ENCODE peak calls at places on chromosome 10, in six cellular contexts. One of them, this sample, is unnamed.

GRCh38 chr10:88515235-88515634 is 67.9 kb downstream of the RNLS start:
- DNase-seq in trophoblast cell: no peak
- DNase-seq in IMR-90: peak; percentile 61
- DNase-seq in mesendoderm: no peak
- DNase-seq in H1: no peak
- DNase-seq in mesenchymal stem cell: no peak
- DNase-seq in this sample: no peak

GRCh38 chr10:17586741-17587720 is 30.1 kb downstream of the HACD1 start:
- DNase-seq in IMR-90: peak; percentile 43
- DNase-seq in mesendoderm: peak; percentile 27
- DNase-seq in mesenchymal stem cell: no peak
- DNase-seq in trophoblast cell: peak; percentile 40
- DNase-seq in H1: no peak
- DNase-seq in this sample: no peak

GRCh38 chr10:91206427-91206826 is 14.0 kb upstream of the PCGF5 start:
- DNase-seq in mesenchymal stem cell: no peak
- DNase-seq in H1: no peak
- DNase-seq in mesendoderm: peak; percentile 45
- DNase-seq in IMR-90: no peak
- DNase-seq in trophoblast cell: no peak
- DNase-seq in this sample: no peak

GRCh38 chr10:113716109-113717010 is 35.1 kb upstream of the PLEKHS1 start:
- DNase-seq in mesenchymal stem cell: no peak
- DNase-seq in H1: no peak
- DNase-seq in IMR-90: no peak
- DNase-seq in trophoblast cell: no peak
- DNase-seq in mesendoderm: no peak
- DNase-seq in this sample: no peak

GRCh38 chr10:35585903-35586535 is 19.1 kb upstream of the GJD4 start:
- DNase-seq in mesenchymal stem cell: no peak
- DNase-seq in trophoblast cell: no peak
- DNase-seq in mesendoderm: no peak
- DNase-seq in H1: no peak
- DNase-seq in IMR-90: no peak
- DNase-seq in this sample: no peak

GRCh38 chr10:26555719-26556368 is 117.7 kb downstream of the APBB1IP start:
- DNase-seq in IMR-90: no peak
- DNase-seq in mesenchymal stem cell: no peak
- DNase-seq in mesendoderm: no peak
- DNase-seq in H1: no peak
- DNase-seq in trophoblast cell: peak; percentile 50
- DNase-seq in this sample: no peak

GRCh38 chr10:34956756-34957155 is 133.4 kb downstream of the CUL2 start:
- DNase-seq in H1: no peak
- DNase-seq in mesenchymal stem cell: no peak
- DNase-seq in IMR-90: no peak
- DNase-seq in trophoblast cell: no peak
- DNase-seq in mesendoderm: no peak
- DNase-seq in this sample: no peak

GRCh38 chr10:94279835-94280709 is 82.7 kb downstream of the NOC3L start:
- DNase-seq in mesendoderm: peak; percentile 80
- DNase-seq in mesenchymal stem cell: peak; percentile 59
- DNase-seq in H1: peak; percentile 62
- DNase-seq in trophoblast cell: peak; percentile 40
- DNase-seq in IMR-90: peak; percentile 29
- DNase-seq in this sample: peak; percentile 66

GRCh38 chr10:71284544-71285179 is 34.4 kb upstream of the SLC29A3 start:
- DNase-seq in IMR-90: no peak
- DNase-seq in H1: no peak
- DNase-seq in mesenchymal stem cell: no peak
- DNase-seq in mesendoderm: no peak
- DNase-seq in trophoblast cell: no peak
- DNase-seq in this sample: no peak

GRCh38 chr10:24716295-24716694 is 7.4 kb downstream of the ARHGAP21 start:
- DNase-seq in H1: no peak
- DNase-seq in mesendoderm: no peak
- DNase-seq in mesenchymal stem cell: no peak
- DNase-seq in trophoblast cell: no peak
- DNase-seq in IMR-90: no peak
- DNase-seq in this sample: no peak

GRCh38 chr10:99814143-99814542 is 31.7 kb downstream of the ABCC2 start:
- DNase-seq in trophoblast cell: no peak
- DNase-seq in H1: no peak
- DNase-seq in mesenchymal stem cell: no peak
- DNase-seq in IMR-90: no peak
- DNase-seq in mesendoderm: no peak
- DNase-seq in this sample: no peak

GRCh38 chr10:12483996-12484944 is 134.9 kb downstream of the CAMK1D start:
- DNase-seq in IMR-90: no peak
- DNase-seq in H1: no peak
- DNase-seq in mesendoderm: no peak
- DNase-seq in trophoblast cell: no peak
- DNase-seq in mesenchymal stem cell: no peak
- DNase-seq in this sample: no peak

GRCh38 chr10:71971769-71972555 is 7.8 kb downstream of the CHST3 start:
- DNase-seq in mesenchymal stem cell: no peak
- DNase-seq in mesendoderm: no peak
- DNase-seq in trophoblast cell: no peak
- DNase-seq in IMR-90: no peak
- DNase-seq in H1: no peak
- DNase-seq in this sample: no peak

GRCh38 chr10:122786269-122786668 is 59.4 kb downstream of the CUZD1 start:
- DNase-seq in trophoblast cell: no peak
- DNase-seq in H1: no peak
- DNase-seq in mesenchymal stem cell: no peak
- DNase-seq in mesendoderm: peak; percentile 80
- DNase-seq in IMR-90: peak; percentile 33
- DNase-seq in this sample: peak; percentile 62

GRCh38 chr10:129773359-129773990 is 190.6 kb downstream of the EBF3 start:
- DNase-seq in H1: no peak
- DNase-seq in IMR-90: no peak
- DNase-seq in mesenchymal stem cell: no peak
- DNase-seq in trophoblast cell: no peak
- DNase-seq in mesendoderm: no peak
- DNase-seq in this sample: no peak

GRCh38 chr10:3197354-3198003 is 24.9 kb upstream of the PITRM1 start:
- DNase-seq in H1: peak; percentile 60
- DNase-seq in trophoblast cell: peak; percentile 86
- DNase-seq in mesendoderm: peak; percentile 86
- DNase-seq in IMR-90: peak; percentile 84
- DNase-seq in mesenchymal stem cell: peak; percentile 91
- DNase-seq in this sample: peak; percentile 67

GRCh38 chr10:111993321-111993720 is 190.2 kb downstream of the GPAM start:
- DNase-seq in trophoblast cell: no peak
- DNase-seq in H1: no peak
- DNase-seq in mesenchymal stem cell: no peak
- DNase-seq in IMR-90: no peak
- DNase-seq in mesendoderm: peak; percentile 96
- DNase-seq in this sample: no peak

GRCh38 chr10:111993872-111994426 is 189.6 kb downstream of the GPAM start:
- DNase-seq in mesenchymal stem cell: no peak
- DNase-seq in mesendoderm: no peak
- DNase-seq in H1: no peak
- DNase-seq in trophoblast cell: no peak
- DNase-seq in IMR-90: no peak
- DNase-seq in this sample: no peak

GRCh38 chr10:111990734-111991133 is 192.8 kb downstream of the GPAM start:
- DNase-seq in mesenchymal stem cell: no peak
- DNase-seq in mesendoderm: peak; percentile 54
- DNase-seq in trophoblast cell: no peak
- DNase-seq in IMR-90: no peak
- DNase-seq in H1: no peak
- DNase-seq in this sample: no peak

GRCh38 chr10:111986079-111986478 is 197.5 kb downstream of the GPAM start:
- DNase-seq in H1: no peak
- DNase-seq in trophoblast cell: no peak
- DNase-seq in mesenchymal stem cell: no peak
- DNase-seq in mesendoderm: no peak
- DNase-seq in IMR-90: no peak
- DNase-seq in this sample: no peak

DNA sequence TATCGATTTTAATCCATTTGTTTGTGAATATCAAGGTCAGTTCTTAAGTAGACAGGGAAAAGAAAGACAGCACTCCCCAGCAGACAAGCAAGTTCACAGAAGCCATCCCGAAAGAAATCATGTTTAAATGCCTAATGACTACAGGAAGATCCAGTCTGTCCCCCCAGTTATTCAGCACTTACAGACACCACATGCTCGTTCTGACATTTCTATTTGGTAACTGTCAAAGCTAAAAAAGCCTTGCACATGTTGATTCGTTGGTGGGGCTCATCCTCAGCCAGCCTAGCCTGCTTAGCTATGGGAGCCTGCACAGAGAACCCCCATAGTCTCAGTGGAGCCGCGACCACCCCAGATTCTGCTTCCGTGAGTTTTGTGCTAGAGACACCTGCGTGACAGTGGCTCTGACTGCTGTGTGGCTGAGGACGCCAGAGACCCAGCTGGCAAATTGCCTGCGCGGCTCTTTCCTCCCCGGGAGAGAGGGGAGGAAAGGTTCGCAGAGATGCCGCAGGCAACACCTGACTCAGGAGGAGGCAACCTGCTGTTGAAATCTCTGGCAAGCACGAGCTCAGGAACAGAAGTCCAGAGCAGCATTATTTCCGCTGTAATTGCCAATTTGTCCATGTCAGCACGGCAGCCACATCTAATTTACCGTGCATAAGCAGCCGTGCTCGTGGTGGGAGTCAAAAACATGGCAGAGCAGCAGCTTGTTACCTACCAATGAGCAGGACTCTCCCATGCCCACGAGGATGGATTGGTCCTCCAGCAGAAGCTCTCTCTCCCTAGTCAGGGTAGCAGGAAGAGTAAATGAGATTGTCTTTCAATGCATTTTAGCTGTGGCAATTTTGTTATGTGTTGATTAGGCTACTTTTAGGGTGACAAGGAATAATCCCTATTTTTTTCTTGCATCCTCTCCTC is 194.2 kb downstream of the GPAM start:
- DNase-seq in mesenchymal stem cell: no peak
- DNase-seq in IMR-90: no peak
- DNase-seq in mesendoderm: no peak
- DNase-seq in trophoblast cell: no peak
- DNase-seq in H1: no peak
- DNase-seq in this sample: no peak
- H4K8ac ChIP-seq in mesenchymal stem cell: no peak overlapping the region
- H4K8ac ChIP-seq in IMR-90: no peak overlapping the region
- H4K8ac ChIP-seq in mesendoderm: no peak overlapping the region
- H4K8ac ChIP-seq in trophoblast cell: no peak overlapping the region
- H4K8ac ChIP-seq in H1: no peak overlapping the region
- H4K8ac ChIP-seq in this sample: no peak overlapping the region

DNA sequence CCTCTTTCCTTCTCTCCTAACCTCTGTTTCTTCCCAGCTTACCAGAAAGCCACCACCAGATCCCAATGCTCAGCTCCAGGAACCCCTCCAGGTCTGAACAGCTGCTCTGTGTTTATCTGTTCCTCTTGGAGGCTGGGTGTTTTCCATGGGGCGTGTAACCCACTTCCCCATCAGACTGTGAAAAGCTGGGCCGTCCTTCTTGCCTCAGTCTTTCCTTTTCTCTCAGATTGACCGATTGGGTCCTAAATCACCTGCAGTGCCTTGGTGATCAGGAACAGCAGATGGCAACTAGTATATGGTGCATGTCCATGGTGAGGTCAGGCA is 4.8 kb downstream of the SH3PXD2A start:
- DNase-seq in H1: no peak
- DNase-seq in mesenchymal stem cell: no peak
- DNase-seq in IMR-90: no peak
- DNase-seq in mesendoderm: no peak
- DNase-seq in trophoblast cell: no peak
- DNase-seq in this sample: no peak
- H3K4me1 ChIP-seq in H1: peaks cover 12% of the 10 kb centered on the region
- H3K4me1 ChIP-seq in mesenchymal stem cell: peaks cover 26% of the 10 kb centered on the region
- H3K4me1 ChIP-seq in IMR-90: peaks cover 32% of the 10 kb centered on the region
- H3K4me1 ChIP-seq in mesendoderm: peaks cover 20% of the 10 kb centered on the region
- H3K4me1 ChIP-seq in trophoblast cell: peaks cover 9% of the 10 kb centered on the region
- H3K4me1 ChIP-seq in this sample: peaks cover 9% of the 10 kb centered on the region

DNA sequence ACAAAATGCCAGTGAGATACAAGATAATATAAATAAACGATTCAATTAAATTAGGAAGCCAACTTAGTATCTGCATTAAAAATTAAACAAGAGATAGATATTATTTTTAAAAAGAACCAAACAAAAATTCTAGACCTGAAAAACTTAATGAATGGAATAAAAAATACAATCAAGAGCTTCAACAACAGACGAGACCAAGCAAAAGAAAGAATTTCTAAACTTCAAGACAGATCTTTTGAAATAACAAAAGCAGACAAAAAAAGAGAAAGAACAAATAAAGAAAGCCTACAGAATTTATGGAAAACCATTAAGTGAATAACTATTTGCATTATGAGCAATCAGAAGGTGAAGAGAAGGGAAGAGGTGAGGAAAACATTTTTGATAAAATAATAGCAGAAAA is 555.2 kb downstream of the GRID1 start:
- DNase-seq in trophoblast cell: no peak
- DNase-seq in mesenchymal stem cell: no peak
- DNase-seq in mesendoderm: no peak
- DNase-seq in H1: no peak
- DNase-seq in IMR-90: no peak
- DNase-seq in this sample: no peak
- H4K8ac ChIP-seq in trophoblast cell: no peak overlapping the region
- H4K8ac ChIP-seq in mesenchymal stem cell: no peak overlapping the region
- H4K8ac ChIP-seq in mesendoderm: no peak overlapping the region
- H4K8ac ChIP-seq in H1: no peak overlapping the region
- H4K8ac ChIP-seq in IMR-90: no peak overlapping the region
- H4K8ac ChIP-seq in this sample: no peak overlapping the region

GRCh38 chr10:124018886-124019525 is 74.4 kb downstream of the CHST15 start:
- DNase-seq in mesendoderm: no peak
- DNase-seq in mesenchymal stem cell: no peak
- DNase-seq in IMR-90: no peak
- DNase-seq in trophoblast cell: no peak
- DNase-seq in H1: no peak
- DNase-seq in this sample: no peak

GRCh38 chr10:124019886-124020797 is 73.3 kb downstream of the CHST15 start:
- DNase-seq in H1: peak; percentile 44
- DNase-seq in mesendoderm: peak; percentile 49
- DNase-seq in trophoblast cell: no peak
- DNase-seq in IMR-90: no peak
- DNase-seq in mesenchymal stem cell: no peak
- DNase-seq in this sample: no peak

GRCh38 chr10:124015991-124016390 is 77.4 kb downstream of the CHST15 start:
- DNase-seq in H1: no peak
- DNase-seq in mesenchymal stem cell: no peak
- DNase-seq in mesendoderm: no peak
- DNase-seq in IMR-90: no peak
- DNase-seq in trophoblast cell: no peak
- DNase-seq in this sample: no peak

GRCh38 chr10:124016795-124017375 is 76.5 kb downstream of the CHST15 start:
- DNase-seq in trophoblast cell: no peak
- DNase-seq in mesenchymal stem cell: no peak
- DNase-seq in H1: no peak
- DNase-seq in mesendoderm: no peak
- DNase-seq in IMR-90: no peak
- DNase-seq in this sample: no peak

DNA sequence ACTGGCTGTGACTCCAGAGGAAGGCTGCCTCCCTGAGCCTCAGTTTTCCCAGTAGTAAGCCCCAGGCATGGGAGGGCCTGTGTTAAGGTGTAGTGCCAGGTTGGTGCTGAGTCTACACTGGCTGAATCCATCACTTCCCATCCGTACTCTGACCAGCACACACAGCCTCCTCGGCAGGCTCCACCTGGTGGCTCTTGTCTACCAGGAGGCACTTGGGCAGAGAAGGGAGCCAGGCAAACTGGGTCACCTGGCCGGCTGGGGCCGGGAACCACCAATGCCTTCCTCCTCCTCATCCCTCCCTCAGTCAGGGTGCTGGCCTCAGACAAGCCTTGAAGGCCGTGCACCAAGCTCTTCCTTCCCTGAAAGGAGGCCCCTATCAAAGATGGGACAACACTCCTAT is 75.7 kb downstream of the CHST15 start:
- DNase-seq in H1: no peak
- DNase-seq in mesenchymal stem cell: no peak
- DNase-seq in trophoblast cell: no peak
- DNase-seq in IMR-90: no peak
- DNase-seq in mesendoderm: no peak
- DNase-seq in this sample: no peak
- H3K4me1 ChIP-seq in H1: peaks cover 42% of the 10 kb centered on the region
- H3K4me1 ChIP-seq in mesenchymal stem cell: peaks cover 2% of the 10 kb centered on the region
- H3K4me1 ChIP-seq in trophoblast cell: peaks cover 2% of the 10 kb centered on the region
- H3K4me1 ChIP-seq in IMR-90: no peaks in the 10 kb centered on the region
- H3K4me1 ChIP-seq in mesendoderm: peaks cover 2% of the 10 kb centered on the region
- H3K4me1 ChIP-seq in this sample: peaks cover 5% of the 10 kb centered on the region

This sample was measured in neuronal stem cell.